ENCODE peak calls at places on chromosome 1, in four cellular contexts. One of them, this sample, is unnamed.
A peak's percentile ranks its signal among the peaks of the same experiment; 100 is the strongest.

GRCh38 chr1:153649137-153649866 is 9.2 kb upstream of the SNAPIN start:
- DNase-seq in ovary: no peak
- DNase-seq in heart left ventricle: no peak
- DNase-seq in A549: no peak
- DNase-seq in this sample: no peak

GRCh38 chr1:161727343-161727924 is 6.1 kb downstream of the FCRLB start:
- DNase-seq in ovary: no peak
- DNase-seq in A549: no peak
- DNase-seq in heart left ventricle: no peak
- DNase-seq in this sample: peak; percentile 11

GRCh38 chr1:27356628-27357280 is 10.0 kb downstream of the MAP3K6 start:
- DNase-seq in heart left ventricle: no peak
- DNase-seq in ovary: peak; percentile 27
- DNase-seq in A549: no peak
- DNase-seq in this sample: no peak

GRCh38 chr1:160083968-160084770 is 2.8 kb downstream of the KCNJ9 start:
- DNase-seq in ovary: peak; percentile 43
- DNase-seq in heart left ventricle: peak; percentile 81
- DNase-seq in A549: peak; percentile 77
- DNase-seq in this sample: peak; percentile 71

GRCh38 chr1:117067528-117068370 is 7.6 kb downstream of the TTF2 start:
- DNase-seq in A549: peak; percentile 34
- DNase-seq in ovary: peak; percentile 39
- DNase-seq in heart left ventricle: peak; percentile 64
- DNase-seq in this sample: no peak

GRCh38 chr1:228366062-228366850 is 40.4 kb downstream of the TRIM11 start:
- DNase-seq in ovary: no peak
- DNase-seq in heart left ventricle: peak; percentile 49
- DNase-seq in A549: no peak
- DNase-seq in this sample: no peak

GRCh38 chr1:153259387-153259786 is at the start of gene LORICRIN:
- DNase-seq in ovary: no peak
- DNase-seq in A549: no peak
- DNase-seq in heart left ventricle: no peak
- DNase-seq in this sample: no peak

GRCh38 chr1:54137532-54138061 is 15.2 kb downstream of the CDCP2 start:
- DNase-seq in heart left ventricle: no peak
- DNase-seq in A549: no peak
- DNase-seq in ovary: peak; percentile 37
- DNase-seq in this sample: no peak

GRCh38 chr1:28243685-28244439 is 7.9 kb downstream of the ATP5IF1 start:
- DNase-seq in heart left ventricle: no peak
- DNase-seq in ovary: no peak
- DNase-seq in A549: no peak
- DNase-seq in this sample: no peak

GRCh38 chr1:209871430-209871829 is 43.7 kb downstream of the UTP25 start:
- DNase-seq in heart left ventricle: no peak
- DNase-seq in A549: no peak
- DNase-seq in ovary: no peak
- DNase-seq in this sample: no peak

GRCh38 chr1:170074250-170075157 is at the start of gene KIFAP3:
- DNase-seq in A549: peak; percentile 87
- DNase-seq in ovary: peak; percentile 97
- DNase-seq in heart left ventricle: peak; percentile 99
- DNase-seq in this sample: peak; percentile 90
- TF ChIP-seq POLR2A in A549: peak; percentile 31
- TF ChIP-seq POLR2A in ovary: peak; percentile 72
- TF ChIP-seq POLR2A in heart left ventricle: peak; percentile 75
- TF ChIP-seq POLR2A in this sample: peak; percentile 90

GRCh38 chr1:37692078-37692833 is at the start of gene CDCA8:
- DNase-seq in heart left ventricle: peak; percentile 99
- DNase-seq in A549: peak; percentile 98
- DNase-seq in ovary: peak; percentile 95
- DNase-seq in this sample: peak; percentile 97
- TF ChIP-seq POLR2A in heart left ventricle: peak; percentile 55
- TF ChIP-seq POLR2A in A549: peak; percentile 32
- TF ChIP-seq POLR2A in ovary: no peak
- TF ChIP-seq POLR2A in this sample: peak; percentile 35

DNA sequence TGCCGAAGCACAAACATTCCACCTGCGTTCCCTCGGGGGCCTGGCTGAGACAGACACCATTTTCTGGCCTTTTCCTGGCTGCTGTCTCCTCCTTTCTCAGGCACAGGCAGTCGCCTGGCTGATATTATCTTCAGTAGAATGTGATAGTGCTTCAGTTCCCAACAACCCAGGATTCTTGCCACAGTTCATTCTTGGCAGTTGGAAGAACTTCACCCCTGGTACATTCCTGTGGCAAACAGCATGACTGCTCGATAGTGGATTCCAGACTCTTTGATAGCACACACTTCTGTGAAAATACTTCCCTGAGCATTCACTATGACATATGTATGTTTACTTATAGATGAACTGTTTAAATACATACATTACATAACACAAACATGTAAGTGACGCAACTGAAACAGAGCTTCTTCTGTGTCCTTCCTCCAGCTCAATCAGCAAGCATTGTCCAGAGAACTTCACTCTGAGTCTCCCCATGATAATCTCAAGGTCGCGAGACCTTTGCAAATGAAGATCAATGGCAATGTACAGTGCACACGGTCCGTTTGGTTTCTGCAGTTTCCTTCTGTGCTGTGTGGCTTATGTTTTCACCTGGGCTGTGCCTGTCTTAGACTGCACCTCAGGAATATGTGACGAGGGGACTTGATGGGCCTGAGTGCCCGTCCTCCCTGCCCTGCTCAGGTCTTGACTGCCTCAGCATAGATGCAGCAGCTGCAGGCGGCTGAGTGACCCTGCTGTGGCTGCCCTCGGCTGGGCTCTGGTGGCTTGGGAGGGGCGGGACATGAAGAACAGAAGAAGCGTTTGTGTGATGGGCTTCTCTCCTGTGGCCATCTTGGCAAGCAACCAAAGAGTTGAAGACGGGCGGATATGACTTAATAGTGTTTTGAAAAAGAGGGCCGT is 7.5 kb downstream of the MYBPHL start:
- DNase-seq in ovary: no peak
- DNase-seq in heart left ventricle: peak; percentile 82
- DNase-seq in A549: no peak
- DNase-seq in this sample: peak; percentile 82
- TF ChIP-seq POLR2A in ovary: no peak
- TF ChIP-seq POLR2A in heart left ventricle: no peak
- TF ChIP-seq POLR2A in A549: no peak
- TF ChIP-seq POLR2A in this sample: peak; percentile 28

GRCh38 chr1:15435239-15436077 is 2.8 kb upstream of the CTRC start:
- DNase-seq in ovary: no peak
- DNase-seq in A549: no peak
- DNase-seq in heart left ventricle: peak; percentile 39
- DNase-seq in this sample: no peak
- TF ChIP-seq POLR2A in ovary: no peak
- TF ChIP-seq POLR2A in A549: no peak
- TF ChIP-seq POLR2A in heart left ventricle: no peak
- TF ChIP-seq POLR2A in this sample: no peak

GRCh38 chr1:231421971-231422797 is at the start of gene EGLN1:
- DNase-seq in A549: peak; percentile 51
- DNase-seq in ovary: peak; percentile 81
- DNase-seq in heart left ventricle: peak; percentile 94
- DNase-seq in this sample: peak; percentile 64

GRCh38 chr1:231421616-231421970 is 494 bp downstream of the EGLN1 start:
- DNase-seq in ovary: peak; percentile 22
- DNase-seq in A549: no peak
- DNase-seq in heart left ventricle: peak; percentile 76
- DNase-seq in this sample: no peak

GRCh38 chr1:231420299-231420958 is 1.7 kb downstream of the EGLN1 start:
- DNase-seq in ovary: no peak
- DNase-seq in heart left ventricle: no peak
- DNase-seq in A549: no peak
- DNase-seq in this sample: no peak

GRCh38 chr1:231419738-231420298 is 2.3 kb downstream of the EGLN1 start:
- DNase-seq in heart left ventricle: no peak
- DNase-seq in A549: no peak
- DNase-seq in ovary: no peak
- DNase-seq in this sample: no peak

DNA sequence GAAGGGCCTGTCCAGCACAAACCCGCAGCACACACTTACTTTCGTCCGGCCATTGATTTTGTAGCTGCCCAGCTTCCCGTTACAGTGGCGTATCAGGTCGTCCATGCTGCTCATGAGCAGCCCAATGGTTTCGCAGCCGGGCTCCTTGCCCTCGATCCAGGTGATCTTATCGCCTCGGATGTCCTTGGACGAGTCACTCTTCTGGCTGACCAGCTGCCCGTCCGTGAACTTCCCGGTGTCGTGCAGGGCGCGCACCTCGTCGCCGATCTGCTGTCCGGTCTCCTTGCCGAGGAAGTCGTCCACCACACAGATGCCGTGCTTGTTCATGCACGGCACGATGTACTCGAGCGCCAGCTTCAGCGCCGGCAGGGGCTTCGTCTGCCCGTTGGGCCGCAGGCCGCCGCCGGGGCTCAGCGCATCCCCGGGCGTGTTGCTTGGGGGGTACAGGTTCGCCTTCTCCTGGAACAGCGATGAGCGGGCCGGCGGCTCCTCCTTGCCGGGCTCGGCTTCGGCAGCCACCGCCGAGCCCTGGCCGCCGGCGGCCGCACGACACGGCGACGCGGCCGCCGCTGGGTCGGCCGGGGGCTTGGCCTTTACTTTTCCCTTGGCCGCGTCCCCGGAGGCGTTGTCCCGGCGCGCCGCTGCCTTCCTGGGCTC is 1.0 kb downstream of the EGLN1 start:
- DNase-seq in A549: no peak
- DNase-seq in heart left ventricle: peak; percentile 83
- DNase-seq in ovary: peak; percentile 24
- DNase-seq in this sample: peak; percentile 22
- TF ChIP-seq POLR2A in A549: no peak
- TF ChIP-seq POLR2A in heart left ventricle: no peak
- TF ChIP-seq POLR2A in ovary: no peak
- TF ChIP-seq POLR2A in this sample: no peak

GRCh38 chr1:226308723-226309397 is at the start of gene LIN9:
- DNase-seq in ovary: peak; percentile 87
- DNase-seq in A549: peak; percentile 79
- DNase-seq in heart left ventricle: peak; percentile 94
- DNase-seq in this sample: peak; percentile 79
- TF ChIP-seq POLR2A in ovary: no peak
- TF ChIP-seq POLR2A in A549: peak; percentile 66
- TF ChIP-seq POLR2A in heart left ventricle: peak; percentile 33
- TF ChIP-seq POLR2A in this sample: no peak

GRCh38 chr1:36149237-36149972 is at the start of gene TRAPPC3:
- DNase-seq in ovary: peak; percentile 100
- DNase-seq in heart left ventricle: peak; percentile 100
- DNase-seq in A549: peak; percentile 95
- DNase-seq in this sample: peak; percentile 100

GRCh38 chr1:36150296-36151132 is 1.2 kb upstream of the TRAPPC3 start:
- DNase-seq in ovary: peak; percentile 87
- DNase-seq in heart left ventricle: peak; percentile 94
- DNase-seq in A549: peak; percentile 82
- DNase-seq in this sample: peak; percentile 85

GRCh38 chr1:36151845-36152203 is 2.5 kb upstream of the TRAPPC3 start:
- DNase-seq in ovary: no peak
- DNase-seq in A549: no peak
- DNase-seq in heart left ventricle: no peak
- DNase-seq in this sample: no peak

GRCh38 chr1:36149973-36150295 is 648 bp upstream of the TRAPPC3 start:
- DNase-seq in heart left ventricle: no peak
- DNase-seq in A549: no peak
- DNase-seq in ovary: no peak
- DNase-seq in this sample: no peak

DNA sequence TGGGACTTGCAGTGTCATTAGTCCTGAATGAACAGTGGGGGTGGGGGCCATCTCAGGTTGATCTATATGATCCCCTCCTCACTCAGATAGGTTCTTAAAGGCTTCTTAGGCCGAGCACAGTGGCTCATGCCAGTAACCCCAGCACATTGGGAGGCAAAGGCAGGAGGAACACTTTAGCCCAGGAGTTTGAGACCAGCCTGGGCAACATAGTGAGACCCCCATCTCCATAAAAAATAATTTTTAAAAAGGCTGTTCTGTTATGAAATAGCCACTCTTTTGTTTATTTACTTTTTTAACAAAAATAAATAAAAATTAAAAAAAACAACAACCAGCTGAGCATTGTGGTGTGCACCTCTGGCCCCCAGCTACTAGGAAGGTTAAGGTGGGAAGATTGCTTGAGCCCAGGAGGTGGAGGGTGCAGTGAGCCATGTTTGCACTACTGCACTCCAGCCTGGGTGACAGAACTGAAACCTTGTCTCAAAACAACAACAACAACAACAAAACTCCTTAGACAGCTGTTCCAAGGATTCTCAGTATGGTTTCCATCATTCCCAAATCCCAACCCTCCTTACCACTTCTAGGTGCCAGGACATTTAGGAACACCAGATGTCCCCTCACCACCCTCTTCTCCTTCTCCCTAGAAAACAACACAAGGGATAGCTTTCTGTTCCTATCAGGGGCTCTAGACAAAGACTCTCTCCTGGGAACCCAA is 2.0 kb upstream of the TRAPPC3 start:
- DNase-seq in heart left ventricle: no peak
- DNase-seq in ovary: no peak
- DNase-seq in A549: no peak
- DNase-seq in this sample: no peak
- TF ChIP-seq POLR2A in heart left ventricle: no peak
- TF ChIP-seq POLR2A in ovary: no peak
- TF ChIP-seq POLR2A in A549: no peak
- TF ChIP-seq POLR2A in this sample: no peak

This sample was measured in tibial nerve.